ENCODE peak calls at places on chromosomes 13 and 19, in six cellular contexts. R is A549, J is K562, U is HepG2, D is upper lobe of left lung, T is GM12878. N is an unnamed sample.

GRCh38 chr13:46372071-46372470 is 15.0 kb downstream of the RUBCNL start:
- ATAC-seq in T (no peak), D (no peak), J (no peak), U (no peak), R (no peak), N (no peak)

GRCh38 chr13:91459485-91459884 is 61.1 kb downstream of the GPC5 start:
- ATAC-seq in T (no peak), U (no peak), J (peak), D (no peak), R (no peak), N (no peak)

GRCh38 chr19:3867971-3868769 is 668 bp downstream of the ZFR2 start:
- ATAC-seq in D (no peak), J (no peak), R (no peak), U (no peak), T (no peak), N (no peak)

GRCh38 chr19:41527079-41527478 is 48.9 kb upstream of the CEACAM21 start:
- ATAC-seq in R (no peak), J (no peak), U (no peak), D (no peak), T (no peak), N (no peak)

GRCh38 chr19:2532252-2533071 is 56.5 kb downstream of the GADD45B start:
- ATAC-seq in R (peak), J (no peak), D (no peak), T (no peak), U (no peak), N (peak)

GRCh38 chr13:109093988-109094387 is 464.6 kb downstream of the MYO16 start:
- ATAC-seq in T (no peak), D (no peak), J (no peak), R (no peak), U (no peak), N (no peak)

GRCh38 chr13:113103646-113104045 is 1.9 kb upstream of the F7 start:
- ATAC-seq in D (peak), T (no peak), J (no peak), U (no peak), R (no peak), N (no peak)

GRCh38 chr19:3958836-3959765 is 11.8 kb downstream of the DAPK3 start:
- ATAC-seq in R (no peak), T (no peak), J (no peak), U (no peak), D (peak), N (no peak)

GRCh38 chr13:111129465-111130110 is 14.5 kb downstream of the ARHGEF7 start:
- ATAC-seq in T (peak), U (no peak), D (no peak), J (no peak), R (no peak), N (no peak)

GRCh38 chr13:52127378-52127777 is 1.5 kb downstream of the NEK5 start:
- ATAC-seq in D (peak), R (peak), U (peak), J (peak), T (peak), N (peak)

GRCh38 chr13:79675931-79676658 is 195.1 kb downstream of the NDFIP2 start:
- ATAC-seq in D (no peak), T (no peak), R (no peak), U (no peak), J (no peak), N (no peak)

GRCh38 chr19:44857837-44858236 is 11.7 kb downstream of the NECTIN2 start:
- ATAC-seq in J (no peak), R (peak), D (no peak), U (peak), T (no peak), N (no peak)

GRCh38 chr13:20418953-20419352 is 106.7 kb downstream of the CRYL1 start:
- ATAC-seq in J (no peak), D (no peak), U (no peak), T (no peak), R (no peak), N (no peak)

GRCh38 chr13:98997738-98998641 is 20.1 kb upstream of the DOCK9 start:
- ATAC-seq in D (no peak), R (peak), J (no peak), T (no peak), U (no peak), N (peak)

GRCh38 chr13:44969858-44970484 is 19.3 kb downstream of the NUFIP1 start:
- ATAC-seq in T (peak), D (peak), J (peak), R (peak), U (peak), N (peak)

GRCh38 chr13:39957868-39958676 is 302.6 kb downstream of the COG6 start:
- ATAC-seq in U (no peak), D (no peak), T (no peak), J (no peak), R (no peak), N (no peak)

GRCh38 chr19:16078311-16078758 is 2.0 kb downstream of the TPM4 start:
- ATAC-seq in T (peak), J (no peak), D (peak), U (no peak), R (no peak), N (no peak)

GRCh38 chr13:111917086-111917485 is 149.9 kb upstream of the SOX1 start:
- ATAC-seq in T (no peak), R (no peak), D (no peak), U (no peak), J (no peak), N (no peak)

GRCh38 chr13:51230473-51231105 is 8.4 kb downstream of the FAM124A start:
- ATAC-seq in J (no peak), T (no peak), D (peak), R (no peak), U (no peak), N (peak)

GRCh38 chr19:34666200-34666957 is 10.6 kb downstream of the SCGB2B2 start:
- ATAC-seq in U (no peak), D (no peak), J (no peak), T (no peak), R (no peak), N (no peak)

GRCh38 chr13:63117710-63118109 is 1702.1 kb upstream of the PCDH20 start:
- ATAC-seq in T (no peak), D (no peak), U (no peak), J (no peak), R (no peak), N (no peak)

GRCh38 chr13:63107163-63107935 is 1691.7 kb upstream of the PCDH20 start:
- ATAC-seq in D (no peak), T (no peak), J (no peak), R (no peak), U (no peak), N (no peak)

GRCh38 chr13:63110431-63110830 is 1694.8 kb upstream of the PCDH20 start:
- ATAC-seq in T (no peak), J (no peak), U (no peak), R (no peak), D (no peak), N (no peak)

GRCh38 chr13:63112799-63113395 is 1697.2 kb upstream of the PCDH20 start:
- ATAC-seq in R (no peak), J (no peak), D (no peak), T (no peak), U (no peak), N (no peak)
- TF ChIP-seq EP300 in R (no peak), J (no peak), D (no peak), T (no peak), U (no peak), N (no peak)

GRCh38 chr19:38049105-38049649 is 142.2 kb downstream of the SIPA1L3 start:
- ATAC-seq in R (no peak), D (peak), T (peak), U (no peak), J (no peak), N (no peak)
- H3K27ac ChIP-seq in R (no peak), D (peak), T (peak), U (no peak), J (no peak), N (no peak)

GRCh38 chr13:49444517-49445395 is 682 bp downstream of the SETDB2 start:
- ATAC-seq in J (peak), U (peak), D (peak), R (peak), T (peak), N (peak)
- TF ChIP-seq EP300 in J (no peak), U (no peak), D (no peak), R (no peak), T (no peak), N (no peak)

GRCh38 chr19:6516659-6517291 is 14.1 kb upstream of the TNFSF9 start:
- ATAC-seq in R (peak), D (peak), J (peak), T (peak), U (peak), N (peak)
- H3K27ac ChIP-seq in R (peak), D (peak), J (peak), T (peak), U (no peak), N (peak)

DNA sequence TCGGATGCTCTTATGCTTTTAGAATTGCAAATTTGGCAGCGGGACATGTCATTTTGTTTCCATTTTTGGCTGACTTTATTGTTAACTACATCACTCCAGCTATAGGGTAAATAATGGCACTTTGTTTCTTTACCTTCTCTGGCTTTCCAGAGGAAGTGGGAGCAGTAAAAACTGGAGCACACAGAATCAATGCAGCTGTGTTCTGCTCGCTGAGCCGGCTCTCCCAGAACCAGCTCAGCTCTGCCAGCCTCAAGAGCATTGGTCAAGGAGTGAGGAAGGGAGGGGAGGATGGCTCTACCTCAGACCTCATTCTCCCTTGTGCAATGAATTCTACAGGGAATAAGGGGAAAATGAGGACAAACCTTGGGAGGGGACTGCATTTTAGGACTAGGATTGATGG is 50.5 kb upstream of the SPATA13 start:
- ATAC-seq in J (no peak), U (no peak), T (no peak), R (no peak), D (no peak), N (no peak)
- TF ChIP-seq EP300 in J (no peak), U (no peak), T (no peak), R (no peak), D (no peak), N (no peak)

GRCh38 chr19:5969476-5969875 is 8.5 kb downstream of the RANBP3 start:
- ATAC-seq in R (no peak), T (no peak), D (no peak), J (no peak), U (no peak), N (no peak)
- H3K27ac ChIP-seq in R (no peak), T (no peak), D (peak), J (peak), U (peak), N (no peak)

N was measured in gastroesophageal sphincter.